ENCODE peak calls at places on chromosomes 11 and 22, in six cellular contexts. K is K562, S is A549, E is HepG2, Q is endothelial cell of umbilical vein, B is GM12878. Z is an unnamed sample.

GRCh38 chr11:76280882-76281557 is 74.7 kb upstream of the WNT11 start:
- DNase-seq in E (no peak), B (no peak), Q (peak), K (no peak), S (no peak), Z (no peak)

GRCh38 chr11:95563859-95564258 is 225.7 kb downstream of the FAM76B start:
- DNase-seq in Q (no peak), K (no peak), E (no peak), S (no peak), B (no peak), Z (no peak)

GRCh38 chr11:115267228-115267627 is 237.0 kb downstream of the CADM1 start:
- DNase-seq in E (no peak), S (no peak), B (no peak), Q (no peak), K (no peak), Z (no peak)

GRCh38 chr11:92340839-92341238 is 116.2 kb downstream of the FAT3 start:
- DNase-seq in Q (no peak), K (peak), B (no peak), S (peak), E (peak), Z (peak)

GRCh38 chr22:17742528-17742902 is 31.8 kb downstream of the BID start:
- DNase-seq in Q (peak), B (no peak), E (peak), S (peak), K (peak), Z (peak)

GRCh38 chr11:82216927-82217570 is 516.6 kb downstream of the FAM181B start:
- DNase-seq in S (no peak), E (no peak), Q (no peak), K (no peak), B (no peak), Z (no peak)

GRCh38 chr11:19055016-19055415 is 5.5 kb downstream of the MRGPRX2 start:
- DNase-seq in Q (no peak), S (no peak), E (no peak), K (no peak), B (no peak), Z (no peak)

GRCh38 chr11:76674517-76675400 is 4.2 kb upstream of the LRRC32 start:
- DNase-seq in K (no peak), E (no peak), S (no peak), B (peak), Q (no peak), Z (peak)

GRCh38 chr11:72236083-72236697 is 7.8 kb downstream of the PHOX2A start:
- DNase-seq in S (no peak), K (no peak), B (no peak), E (no peak), Q (no peak), Z (no peak)

GRCh38 chr22:50001388-50002231 is 11.0 kb downstream of the IL17REL start:
- DNase-seq in Q (no peak), E (no peak), S (no peak), K (peak), B (no peak), Z (no peak)

GRCh38 chr11:67056640-67057409 is at the start of gene RHOD:
- DNase-seq in Q (peak), B (no peak), K (no peak), E (no peak), S (no peak), Z (no peak)

GRCh38 chr22:26568207-26568706 is 21.7 kb downstream of the TPST2 start:
- DNase-seq in Q (peak), B (no peak), K (no peak), S (no peak), E (no peak), Z (peak)

GRCh38 chr11:1852885-1853284 is at the start of gene LSP1:
- DNase-seq in Q (no peak), K (no peak), E (no peak), B (peak), S (no peak), Z (peak)

GRCh38 chr11:12121011-12121410 is 10.6 kb downstream of the MICAL2 start:
- DNase-seq in S (no peak), Q (no peak), E (no peak), K (no peak), B (no peak), Z (no peak)

GRCh38 chr11:10490398-10491232 is 35.6 kb downstream of the AMPD3 start:
- DNase-seq in Q (peak), B (no peak), E (peak), K (peak), S (peak), Z (peak)

GRCh38 chr22:28027453-28028448 is 108.7 kb upstream of the PITPNB start:
- DNase-seq in Q (peak), S (no peak), K (no peak), E (no peak), B (no peak), Z (no peak)

GRCh38 chr11:59207988-59208432 is 4.7 kb downstream of the MPEG1 start:
- DNase-seq in B (peak), S (peak), E (peak), Q (peak), K (peak), Z (peak)

GRCh38 chr11:111941963-111942362 is 4.8 kb downstream of the DIXDC1 start:
- DNase-seq in Q (no peak), B (no peak), E (no peak), S (no peak), K (no peak), Z (no peak)

GRCh38 chr11:1873048-1873812 is 18.5 kb downstream of the PRR33 start:
- DNase-seq in Q (no peak), S (peak), K (no peak), E (no peak), B (no peak), Z (no peak)

GRCh38 chr22:23268139-23268712 is 87.9 kb downstream of the BCR start:
- DNase-seq in Q (no peak), S (no peak), K (peak), B (no peak), E (no peak), Z (no peak)

GRCh38 chr11:59614277-59615131 is 1.1 kb downstream of the OSBP start:
- DNase-seq in E (no peak), K (peak), B (no peak), S (peak), Q (peak), Z (peak)

GRCh38 chr11:72231396-72232259 is 7.1 kb downstream of the INPPL1 start:
- DNase-seq in Q (no peak), E (no peak), K (no peak), S (no peak), B (no peak), Z (no peak)

GRCh38 chr11:8577791-8578581 is 16.0 kb downstream of the STK33 start:
- DNase-seq in B (no peak), E (no peak), Q (no peak), K (no peak), S (no peak), Z (no peak)

GRCh38 chr11:64096835-64097234 is 61.1 kb downstream of the FLRT1 start:
- DNase-seq in S (no peak), Q (no peak), E (no peak), B (no peak), K (no peak), Z (no peak)

GRCh38 chr11:33515347-33515746 is 185.3 kb downstream of the C11orf91 start:
- DNase-seq in Q (no peak), B (no peak), E (no peak), K (no peak), S (no peak), Z (no peak)

GRCh38 chr22:19942071-19942885 is 660 bp upstream of the TXNRD2 start:
- DNase-seq in E (no peak), S (peak), K (peak), B (no peak), Q (peak), Z (peak)

DNA sequence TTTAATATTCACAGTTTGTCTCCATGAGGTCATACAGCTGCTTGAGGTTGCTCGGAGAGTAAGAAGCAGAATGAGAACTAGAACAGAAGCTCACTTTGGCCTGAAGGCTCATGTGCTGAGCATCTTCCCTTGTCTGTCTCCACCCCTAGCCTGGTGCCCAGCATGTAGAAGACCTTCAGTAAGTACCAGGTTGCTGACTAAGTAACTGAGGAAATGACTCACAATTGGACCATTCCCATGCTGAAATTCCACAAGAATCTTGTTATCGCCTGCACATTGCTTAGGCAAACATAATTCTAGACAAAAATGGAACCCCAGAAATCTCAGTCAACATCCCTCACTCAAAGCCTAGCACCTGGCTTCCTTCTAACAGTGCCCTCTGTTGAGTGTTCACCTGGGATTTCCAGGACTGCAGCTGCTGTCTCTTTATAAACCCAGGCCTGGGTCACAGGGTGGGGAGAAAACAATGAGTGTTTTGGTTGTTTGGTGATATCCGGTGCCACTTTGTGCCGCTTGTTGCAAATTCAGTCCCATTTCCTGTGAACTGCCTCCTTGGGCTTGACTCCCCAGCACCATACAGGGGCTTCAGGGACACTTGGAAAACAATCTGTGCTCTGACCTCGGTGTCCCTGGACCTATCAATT is 406.8 kb downstream of the ETS1 start:
- DNase-seq in S (peak), B (no peak), Q (peak), K (no peak), E (no peak), Z (no peak)
- TF ChIP-seq MAX in S (peak), B (no peak), Q (no peak), K (no peak), E (no peak), Z (no peak)

DNA sequence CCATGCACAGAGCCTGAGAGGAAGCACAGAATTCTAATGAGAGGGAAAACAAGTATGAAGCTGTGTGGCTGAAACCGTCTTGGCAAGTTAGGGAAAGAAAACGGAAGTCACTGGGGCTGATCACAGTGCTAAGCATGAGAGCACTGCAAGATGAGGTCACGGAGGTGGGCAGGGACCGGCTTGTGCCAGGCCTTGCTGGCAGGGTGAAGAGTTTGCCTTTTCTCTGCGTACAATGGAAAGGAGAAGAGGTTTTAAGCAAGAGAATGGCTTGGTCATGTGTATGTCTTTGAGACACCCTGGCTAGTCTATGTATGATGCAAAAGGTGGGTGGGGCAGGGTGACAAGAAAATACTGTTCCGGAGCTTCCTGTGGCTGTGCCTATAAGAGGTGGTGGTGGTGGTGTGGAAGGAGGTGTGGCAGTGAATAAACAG is 567.9 kb downstream of the NTM start:
- DNase-seq in S (no peak), B (peak), Q (no peak), K (no peak), E (no peak), Z (no peak)
- TF ChIP-seq MYC in S (no peak), B (no peak), Q (no peak), K (no peak), E (no peak), Z (no peak)

DNA sequence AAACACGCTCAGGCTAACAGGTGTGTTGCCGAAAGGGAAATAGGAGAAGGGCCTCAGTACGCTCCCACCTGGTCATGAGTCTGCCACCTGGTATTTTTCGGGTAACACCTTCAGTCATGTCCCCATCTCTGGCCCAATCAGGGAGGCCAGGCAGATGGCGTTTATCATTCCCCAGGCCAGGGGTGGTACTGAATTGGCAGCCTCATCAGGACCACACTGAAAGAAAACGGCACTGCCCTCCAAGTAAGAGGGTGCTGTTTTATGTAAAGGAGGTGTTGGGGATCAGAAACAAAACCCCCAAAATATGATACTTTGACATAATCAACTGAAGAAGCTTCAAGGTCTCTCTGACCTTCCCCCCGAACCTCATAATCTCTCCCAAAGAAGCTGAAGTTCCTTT is 58.9 kb downstream of the RCN1 start:
- DNase-seq in Q (no peak), S (no peak), K (no peak), B (no peak), E (no peak), Z (no peak)
- H3K4me3 ChIP-seq in Q (no peak), S (no peak), K (no peak), B (no peak), E (no peak), Z (no peak)

GRCh38 chr22:37198290-37199102 is 10.4 kb upstream of the C1QTNF6 start:
- DNase-seq in K (peak), B (no peak), E (peak), S (peak), Q (peak), Z (peak)
- TF ChIP-seq MAX in K (peak), B (no peak), E (peak), S (peak), Q (no peak), Z (no peak)

DNA sequence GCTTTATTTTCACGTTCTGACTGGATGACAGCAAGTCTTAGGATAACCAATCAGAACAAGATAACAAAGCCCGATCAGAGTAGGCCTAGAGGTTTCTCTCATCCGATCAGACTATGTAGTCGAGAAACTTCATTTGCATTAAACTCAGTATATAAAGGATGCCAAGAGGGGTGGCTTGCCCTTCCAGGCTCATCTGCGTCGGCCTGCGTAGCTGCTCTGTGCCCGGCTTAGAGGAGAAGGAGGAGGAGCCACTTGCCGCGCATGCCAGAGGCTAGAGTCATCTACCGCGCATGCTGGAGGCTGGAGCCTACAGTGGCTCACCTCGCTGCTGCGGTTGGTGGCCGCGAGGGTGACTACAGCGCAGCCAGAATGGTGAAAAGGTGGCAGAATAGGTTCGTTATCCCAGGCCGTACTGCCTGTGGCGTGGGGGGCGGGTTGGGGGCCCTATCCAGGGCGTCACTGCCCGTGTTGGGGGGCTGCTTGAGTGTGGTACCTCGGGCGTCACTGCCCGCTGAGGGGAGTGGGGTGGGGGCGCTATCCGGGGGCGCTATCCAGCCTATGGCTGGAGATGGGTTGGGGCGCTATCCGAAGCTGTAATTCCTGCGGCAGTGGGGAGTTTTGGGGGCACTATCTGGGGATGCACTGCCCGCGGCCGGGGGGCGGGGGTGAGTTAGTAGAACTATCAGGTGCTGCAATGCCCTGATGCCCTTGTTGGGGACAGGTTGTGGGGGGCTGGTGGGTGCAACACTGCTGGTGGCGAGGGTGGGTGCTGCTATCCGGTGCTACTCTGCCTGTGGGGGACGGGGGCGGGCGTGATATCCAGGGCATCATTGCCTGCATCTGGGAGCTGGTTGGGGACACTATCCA is at the start of gene RFPL2:
- DNase-seq in B (no peak), Q (peak), E (peak), S (peak), K (no peak), Z (peak)
- TF ChIP-seq MYC in B (no peak), Q (no peak), E (no peak), S (no peak), K (no peak), Z (no peak)